ENCODE peak calls at places on chromosomes 5 and 9, in five cellular contexts. N is esophagus squamous epithelium, B is gastrocnemius medialis, S is stomach, R is breast epithelium. G is an unnamed sample. For H3K27me3, the result is how much of the 10 kb centered on the place peaks cover.

GRCh38 chr5:56950626-56951130 is 1.2 kb downstream of the MIER3 start:
- DNase-seq in N (no peak), B (peak), S (peak), R (peak), G (peak)

GRCh38 chr5:68193481-68194036 is 22.0 kb upstream of the PIK3R1 start:
- DNase-seq in N (no peak), B (no peak), S (no peak), R (no peak), G (no peak)

GRCh38 chr5:83387041-83387440 is 84.5 kb upstream of the VCAN start:
- DNase-seq in N (no peak), B (no peak), S (no peak), R (no peak), G (no peak)

GRCh38 chr5:115170924-115171510 is 1.3 kb upstream of the TRIM36 start:
- DNase-seq in N (no peak), B (no peak), S (no peak), R (no peak), G (no peak)

GRCh38 chr5:150647275-150648251 is 7.1 kb downstream of the SYNPO start:
- DNase-seq in N (no peak), B (peak), S (peak), R (no peak), G (no peak)

GRCh38 chr9:90433398-90433890 is 209.2 kb downstream of the DIRAS2 start:
- DNase-seq in N (no peak), B (no peak), S (peak), R (peak), G (no peak)

GRCh38 chr9:127397722-127398647 is 1.0 kb downstream of the SLC2A8 start:
- DNase-seq in N (no peak), B (peak), S (peak), R (no peak), G (peak)

GRCh38 chr9:135165756-135166519 is 78.5 kb downstream of the OLFM1 start:
- DNase-seq in N (no peak), B (no peak), S (no peak), R (no peak), G (no peak)

GRCh38 chr9:124267271-124267807 is 9.6 kb downstream of the NEK6 start:
- DNase-seq in N (no peak), B (no peak), S (peak), R (peak), G (no peak)

GRCh38 chr5:109910874-109911273 is 221.1 kb downstream of the MAN2A1 start:
- DNase-seq in N (no peak), B (no peak), S (no peak), R (no peak), G (no peak)

GRCh38 chr5:132274050-132274869 is 16.8 kb downstream of the PDLIM4 start:
- DNase-seq in N (no peak), B (no peak), S (peak), R (no peak), G (no peak)

GRCh38 chr5:84257061-84257460 is 127.6 kb downstream of the EDIL3 start:
- DNase-seq in N (no peak), B (no peak), S (no peak), R (no peak), G (no peak)

GRCh38 chr9:134103391-134103998 is 32.4 kb upstream of the WDR5 start:
- DNase-seq in N (no peak), B (no peak), S (no peak), R (no peak), G (no peak)

GRCh38 chr5:88785396-88786216 is 97.4 kb downstream of the MEF2C start:
- DNase-seq in N (no peak), B (peak), S (no peak), R (peak), G (no peak)

GRCh38 chr9:115306860-115307259 is 188.9 kb upstream of the TNC start:
- DNase-seq in N (no peak), B (no peak), S (no peak), R (no peak), G (no peak)

GRCh38 chr5:172775326-172776234 is 4.6 kb upstream of the DUSP1 start:
- DNase-seq in N (no peak), B (peak), S (peak), R (peak), G (no peak)

GRCh38 chr5:115583474-115583873 is 18.8 kb downstream of the TICAM2 start:
- DNase-seq in N (no peak), B (no peak), S (no peak), R (no peak), G (no peak)

GRCh38 chr9:125079931-125080330 is 63.4 kb downstream of the SCAI start:
- DNase-seq in N (no peak), B (no peak), S (no peak), R (no peak), G (no peak)

GRCh38 chr9:9913276-9913832 is 699.4 kb downstream of the PTPRD start:
- DNase-seq in N (no peak), B (no peak), S (no peak), R (no peak), G (no peak)

GRCh38 chr5:145661737-145662530 is 173.2 kb downstream of the PRELID2 start:
- DNase-seq in N (no peak), B (no peak), S (no peak), R (no peak), G (no peak)

GRCh38 chr9:137034039-137034708 is 2.3 kb upstream of the FUT7 start:
- DNase-seq in N (no peak), B (no peak), S (peak), R (no peak), G (no peak)

GRCh38 chr5:82849885-82850284 is 227.3 kb downstream of the TMEM167A start:
- DNase-seq in N (no peak), B (no peak), S (no peak), R (no peak), G (no peak)

GRCh38 chr5:73692166-73692640 is 66.2 kb downstream of the ARHGEF28 start:
- DNase-seq in N (no peak), B (no peak), S (no peak), R (no peak), G (no peak)

GRCh38 chr5:130126748-130127147 is 222.5 kb downstream of the CHSY3 start:
- DNase-seq in N (no peak), B (no peak), S (no peak), R (no peak), G (no peak)

GRCh38 chr5:62640437-62640836 is 61.8 kb downstream of the LRRC70 start:
- DNase-seq in N (no peak), B (no peak), S (no peak), R (no peak), G (no peak)

GRCh38 chr9:126158591-126159519 is 167.8 kb upstream of the MVB12B start:
- DNase-seq in N (no peak), B (no peak), S (peak), R (no peak), G (no peak)

GRCh38 chr9:126160854-126161329 is 165.7 kb upstream of the MVB12B start:
- DNase-seq in N (no peak), B (no peak), S (no peak), R (no peak), G (no peak)

GRCh38 chr9:126159661-126160060 is 167.0 kb upstream of the MVB12B start:
- DNase-seq in N (no peak), B (no peak), S (peak), R (no peak), G (no peak)

GRCh38 chr9:126157826-126158431 is 168.7 kb upstream of the MVB12B start:
- DNase-seq in N (no peak), B (no peak), S (peak), R (no peak), G (no peak)

GRCh38 chr9:126160067-126160853 is 166.4 kb upstream of the MVB12B start:
- DNase-seq in N (no peak), B (no peak), S (peak), R (no peak), G (no peak)
- H3K27me3 ChIP-seq in N (half or more), B (under half), S (half or more), R (under half), G (under half)

GRCh38 chr9:120663950-120664349 is 50.3 kb downstream of the MEGF9 start:
- DNase-seq in N (no peak), B (no peak), S (no peak), R (no peak), G (no peak)
- H3K27ac ChIP-seq in N (no peak), B (no peak), S (no peak), R (no peak), G (peak)

DNA sequence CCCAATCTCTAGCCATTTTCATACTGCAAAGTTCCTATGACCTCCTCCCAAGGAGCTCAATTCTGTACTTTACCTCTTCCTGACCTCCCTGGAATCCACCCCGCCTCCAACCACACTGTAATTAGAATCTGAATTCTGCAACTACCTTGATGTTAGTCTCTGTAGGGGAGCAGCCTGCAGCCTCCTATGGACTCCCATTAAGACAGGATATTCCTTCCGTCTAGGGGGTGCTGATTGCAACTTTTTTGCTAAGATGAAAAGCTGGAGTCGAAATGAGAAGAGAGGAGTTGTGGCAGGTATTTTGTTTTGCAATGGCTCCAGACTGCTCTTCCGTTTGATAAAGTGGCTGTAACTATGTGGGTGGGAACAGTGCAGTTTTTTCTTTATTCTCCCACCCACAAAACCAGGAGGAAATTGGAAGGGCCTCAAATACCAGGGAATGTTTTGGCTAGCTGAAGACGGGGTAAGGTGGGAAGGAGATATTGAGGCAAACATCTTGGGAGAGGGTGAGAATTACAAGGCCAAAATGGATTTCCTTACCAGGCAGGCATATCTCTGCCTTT is 23.8 kb downstream of the ANXA2R start:
- DNase-seq in N (no peak), B (no peak), S (no peak), R (no peak), G (no peak)
- H3K27me3 ChIP-seq in N (half or more), B (under half), S (half or more), R (under half), G (half or more)

DNA sequence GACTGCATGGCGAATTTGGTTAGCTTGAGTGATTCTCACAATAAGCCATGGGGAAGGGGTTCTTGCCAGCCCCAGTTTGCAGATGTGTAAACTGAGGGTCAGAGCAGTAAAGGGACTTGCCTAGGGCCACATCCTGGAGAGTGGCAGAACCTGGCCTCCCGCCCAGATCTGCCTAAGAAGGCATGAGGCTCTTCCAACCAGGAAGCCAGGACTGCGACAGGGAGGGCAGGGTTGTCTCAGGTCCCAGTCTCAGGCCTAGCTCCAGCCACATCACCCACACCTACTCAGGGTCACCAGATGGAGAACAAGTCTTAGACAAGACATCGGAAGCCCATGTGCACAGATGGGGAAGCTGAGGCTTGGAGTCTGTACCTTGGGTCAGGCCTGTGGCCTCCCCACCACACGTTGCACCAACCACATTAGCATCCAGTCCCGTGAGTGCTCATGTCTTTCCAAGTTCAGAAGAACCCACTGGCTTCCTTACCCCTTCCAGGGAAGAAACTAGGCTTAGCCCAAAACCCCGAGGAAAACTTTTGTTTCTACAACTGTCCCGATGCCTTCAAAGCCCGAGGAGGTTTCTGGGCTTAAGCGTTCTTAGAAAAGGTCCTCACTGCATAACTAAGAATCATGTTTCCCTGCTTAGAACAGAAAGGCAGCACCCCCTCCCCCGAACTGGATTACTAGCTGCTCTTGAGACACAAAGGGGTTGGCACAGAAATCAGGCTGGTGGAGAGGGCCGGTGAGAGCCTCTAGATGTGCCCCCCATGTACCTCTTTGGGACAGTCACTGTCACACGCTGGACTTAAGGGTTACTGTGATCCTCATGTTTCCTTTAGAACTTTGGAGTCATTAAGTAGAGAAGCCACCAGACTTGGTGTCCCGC is 2.3 kb downstream of the FAM78A start:
- DNase-seq in N (no peak), B (no peak), S (no peak), R (no peak), G (no peak)
- H3K27ac ChIP-seq in N (peak), B (peak), S (peak), R (peak), G (peak)

GRCh38 chr9:121455527-121456239 is 44.0 kb downstream of the GGTA1 start:
- DNase-seq in N (no peak), B (no peak), S (no peak), R (no peak), G (no peak)
- H3K27me3 ChIP-seq in N (under half), B (under half), S (under half), R (under half), G (under half)

DNA sequence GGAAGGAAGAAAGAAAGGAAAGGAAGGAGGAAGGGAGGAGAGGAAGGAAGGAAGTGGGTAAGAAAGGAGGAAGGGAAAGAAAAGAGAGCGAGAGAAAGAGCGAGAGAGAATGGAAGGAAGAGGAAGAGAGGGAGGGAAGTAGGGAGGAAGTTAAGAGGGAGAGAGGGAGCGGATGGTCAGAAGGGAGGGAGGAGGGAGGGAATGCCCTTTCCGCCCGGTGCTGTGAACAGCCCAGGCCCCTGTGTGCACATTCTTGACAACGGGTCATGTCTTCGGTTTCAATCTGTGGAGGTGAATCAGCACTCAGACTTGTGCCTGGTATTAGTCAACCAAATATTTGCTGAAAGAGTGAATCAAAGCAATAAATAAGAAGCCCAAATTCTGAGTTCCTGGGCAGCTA is 39.2 kb downstream of the PRUNE2 start:
- DNase-seq in N (no peak), B (no peak), S (no peak), R (no peak), G (no peak)
- H3K27ac ChIP-seq in N (peak), B (no peak), S (peak), R (no peak), G (peak)

DNA sequence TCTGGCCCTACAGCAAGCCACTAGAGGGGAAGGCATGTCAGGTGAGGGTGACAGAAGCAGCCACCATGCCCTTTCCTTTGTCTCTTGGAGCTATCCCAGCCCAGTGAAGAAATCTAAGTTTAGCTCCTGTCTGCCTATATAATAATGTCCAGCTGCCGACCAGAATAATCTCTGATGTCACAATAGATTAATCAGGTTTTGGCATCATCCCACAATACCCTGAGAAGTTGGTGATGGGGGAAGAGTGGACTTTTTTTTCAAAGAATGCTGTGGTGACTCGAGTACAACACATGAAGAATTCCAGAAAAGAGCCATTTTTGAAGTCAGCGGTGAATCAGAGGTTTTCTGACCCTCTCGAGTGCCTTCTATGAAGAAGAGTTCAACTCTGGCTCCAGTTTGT is 1.7 kb upstream of the TSLP start:
- DNase-seq in N (no peak), B (no peak), S (no peak), R (no peak), G (no peak)
- H3K27me3 ChIP-seq in N (under half), B (under half), S (half or more), R (under half), G (half or more)

G was measured in dorsolateral prefrontal cortex.